ENCODE peak calls at places on chromosomes 16 and 17, in eight cellular contexts. R is AG04450, M is endothelial cell, A is BE2C, S is GM13976, P is fibroblast of the aortic adventitia, L is AG04449, B is sigmoid colon. W is an unnamed sample.

GRCh38 chr17:37212184-37212583 is 163.6 kb upstream of the C17orf78 start:
- DNase-seq in R (no peak), M (no peak), A (no peak), S (no peak), P (peak), L (no peak), B (no peak), W (no peak)

GRCh38 chr17:13337864-13338371 is 263.8 kb downstream of the HS3ST3A1 start:
- DNase-seq in R (peak), M (peak), A (peak), S (peak), P (peak), L (no peak), B (no peak), W (peak)

GRCh38 chr17:66673668-66674276 is 161.1 kb upstream of the CACNG5 start:
- DNase-seq in R (peak), M (peak), A (peak), S (no peak), P (peak), L (peak), B (peak), W (no peak)

GRCh38 chr17:59154335-59154720 is 658 bp downstream of the SKA2 start:
- DNase-seq in R (no peak), M (peak), A (peak), S (peak), P (no peak), L (no peak), B (peak), W (no peak)

GRCh38 chr17:72657467-72658317 is 434.8 kb downstream of the SLC39A11 start:
- DNase-seq in R (no peak), M (no peak), A (no peak), S (no peak), P (no peak), L (no peak), B (no peak), W (no peak)

GRCh38 chr16:64585367-64585766 is 536.5 kb downstream of the CDH11 start:
- DNase-seq in R (no peak), M (no peak), A (no peak), S (no peak), P (no peak), L (no peak), B (no peak), W (no peak)

GRCh38 chr17:41959336-41960095 is 7.1 kb upstream of the CNP start:
- DNase-seq in R (peak), M (peak), A (peak), S (peak), P (peak), L (no peak), B (no peak), W (no peak)

GRCh38 chr17:41434313-41434895 is 6.4 kb downstream of the KRT38 start:
- DNase-seq in R (no peak), M (no peak), A (no peak), S (no peak), P (no peak), L (no peak), B (no peak), W (no peak)

GRCh38 chr16:82111944-82112343 is 58.1 kb downstream of the MPHOSPH6 start:
- DNase-seq in R (no peak), M (no peak), A (no peak), S (no peak), P (no peak), L (no peak), B (no peak), W (no peak)

GRCh38 chr17:63070031-63070430 is 104.0 kb downstream of the TANC2 start:
- DNase-seq in R (no peak), M (no peak), A (no peak), S (no peak), P (no peak), L (no peak), B (no peak), W (no peak)

GRCh38 chr17:72539981-72540897 is 419.4 kb downstream of the SOX9 start:
- DNase-seq in R (no peak), M (peak), A (peak), S (peak), P (peak), L (no peak), B (peak), W (peak)

GRCh38 chr17:11094377-11094776 is 146.6 kb upstream of the SHISA6 start:
- DNase-seq in R (no peak), M (no peak), A (no peak), S (no peak), P (no peak), L (no peak), B (no peak), W (no peak)

GRCh38 chr17:7261377-7262191 is 694 bp downstream of the CLDN7 start:
- DNase-seq in R (no peak), M (peak), A (no peak), S (peak), P (no peak), L (no peak), B (no peak), W (peak)

GRCh38 chr16:85428899-85429775 is 184.0 kb upstream of the GSE1 start:
- DNase-seq in R (no peak), M (peak), A (peak), S (no peak), P (no peak), L (no peak), B (peak), W (no peak)

GRCh38 chr17:13031718-13032350 is 14.0 kb upstream of the ELAC2 start:
- DNase-seq in R (peak), M (peak), A (peak), S (peak), P (peak), L (no peak), B (peak), W (peak)

GRCh38 chr17:36869441-36869840 is 67.8 kb upstream of the LHX1 start:
- DNase-seq in R (no peak), M (no peak), A (no peak), S (no peak), P (no peak), L (no peak), B (no peak), W (no peak)

GRCh38 chr17:33854596-33854995 is 400.5 kb upstream of the CCL2 start:
- DNase-seq in R (no peak), M (no peak), A (no peak), S (no peak), P (no peak), L (no peak), B (no peak), W (no peak)

GRCh38 chr17:57108656-57109392 is 23.8 kb downstream of the AKAP1 start:
- DNase-seq in R (no peak), M (no peak), A (no peak), S (no peak), P (no peak), L (no peak), B (no peak), W (no peak)

GRCh38 chr16:68396481-68396880 is 51.8 kb downstream of the SMPD3 start:
- DNase-seq in R (peak), M (peak), A (peak), S (no peak), P (peak), L (peak), B (no peak), W (no peak)

GRCh38 chr16:19876501-19877059 is 8.1 kb downstream of the GPRC5B start:
- DNase-seq in R (no peak), M (no peak), A (no peak), S (no peak), P (no peak), L (no peak), B (no peak), W (no peak)

GRCh38 chr16:54602666-54603065 is 316.1 kb upstream of the IRX3 start:
- DNase-seq in R (no peak), M (no peak), A (no peak), S (no peak), P (no peak), L (no peak), B (no peak), W (no peak)

GRCh38 chr16:51328708-51329107 is 177.6 kb upstream of the SALL1 start:
- DNase-seq in R (no peak), M (no peak), A (no peak), S (no peak), P (no peak), L (no peak), B (no peak), W (no peak)

GRCh38 chr17:40443988-40444899 is 994 bp downstream of the IGFBP4 start:
- DNase-seq in R (no peak), M (no peak), A (peak), S (no peak), P (peak), L (no peak), B (no peak), W (no peak)

GRCh38 chr17:38921756-38922411 is 3.5 kb upstream of the LASP1NB start:
- DNase-seq in R (no peak), M (no peak), A (no peak), S (no peak), P (no peak), L (no peak), B (peak), W (no peak)

GRCh38 chr16:1550696-1551095 is 17.2 kb downstream of the TMEM204 start:
- DNase-seq in R (no peak), M (no peak), A (no peak), S (no peak), P (no peak), L (no peak), B (no peak), W (no peak)

DNA sequence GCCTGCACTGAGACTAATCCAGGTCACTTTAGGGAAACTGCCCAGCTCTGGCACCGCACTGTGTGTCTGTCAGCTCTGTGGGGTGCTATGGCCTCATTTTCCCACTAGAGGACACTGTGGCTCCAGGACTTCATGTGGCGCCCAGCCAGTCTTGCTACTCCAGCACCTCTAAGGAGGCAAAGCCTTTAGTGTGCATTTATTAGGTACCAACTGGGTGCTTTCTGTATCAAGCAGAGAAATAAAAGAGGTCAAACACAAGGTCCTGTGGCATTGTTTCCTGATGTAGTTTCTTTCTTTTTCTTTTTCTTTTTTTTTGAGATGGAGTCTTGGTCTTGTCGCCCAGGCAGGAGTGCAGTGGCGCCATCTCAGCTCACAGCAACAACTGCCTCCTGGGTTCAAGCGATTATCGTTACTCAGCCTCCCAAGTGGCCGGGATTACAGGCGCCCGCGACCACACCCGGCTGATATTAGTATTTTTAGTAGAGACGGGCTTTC is 12.5 kb upstream of the RHBDL3 start:
- DNase-seq in R (no peak), M (peak), A (peak), S (peak), P (peak), L (no peak), B (peak), W (peak)
- TF ChIP-seq CTCF in R (peak), M (peak), A (peak), S (peak), P (peak), L (peak), B (peak), W (peak)

GRCh38 chr17:44200478-44201155 is 933 bp upstream of the ATXN7L3 start:
- DNase-seq in R (no peak), M (no peak), A (no peak), S (no peak), P (no peak), L (no peak), B (no peak), W (no peak)

GRCh38 chr17:44198721-44199552 is 747 bp downstream of the ATXN7L3 start:
- DNase-seq in R (no peak), M (peak), A (peak), S (peak), P (no peak), L (no peak), B (peak), W (peak)

GRCh38 chr17:44199553-44200477 is at the start of gene ATXN7L3:
- DNase-seq in R (peak), M (peak), A (peak), S (peak), P (peak), L (peak), B (peak), W (peak)

GRCh38 chr17:44197107-44197506 is 2.6 kb downstream of the ATXN7L3 start:
- DNase-seq in R (no peak), M (no peak), A (no peak), S (no peak), P (no peak), L (no peak), B (no peak), W (no peak)

DNA sequence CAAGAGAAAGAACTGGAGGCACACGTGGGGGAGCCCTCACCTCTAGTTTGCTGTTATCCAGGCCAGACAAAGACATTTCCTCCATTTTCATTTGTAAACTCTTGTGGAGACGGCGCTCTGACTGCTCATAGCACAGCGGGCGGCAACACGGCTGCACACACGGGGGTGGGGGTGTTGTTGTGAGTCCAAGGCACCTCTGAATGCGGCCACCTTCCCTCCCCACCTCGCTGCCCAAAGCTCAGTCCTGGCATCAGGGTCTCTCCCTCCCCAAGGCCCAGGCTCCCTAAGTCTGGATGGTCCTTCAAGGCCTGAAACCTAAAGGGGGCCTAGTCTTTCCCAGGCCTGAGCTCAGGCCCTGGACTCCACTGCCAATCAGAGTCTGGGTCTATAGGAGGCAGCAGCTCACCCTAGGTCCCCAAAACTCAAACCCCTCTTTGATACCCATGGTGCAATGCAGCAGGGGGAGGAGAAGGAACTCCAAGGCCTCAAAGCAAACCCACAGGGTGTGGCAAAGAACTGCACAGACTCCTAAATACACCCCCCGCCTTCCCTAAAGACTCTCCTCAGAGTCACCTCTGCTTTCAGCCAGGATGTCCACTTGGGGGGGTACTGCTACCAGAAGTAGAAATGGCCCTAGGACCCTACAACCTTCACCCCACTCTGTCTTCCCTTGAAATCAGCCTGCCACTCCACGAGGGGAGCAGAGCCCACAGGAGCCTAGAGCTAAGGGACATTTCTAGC is 1.5 kb downstream of the ATXN7L3 start:
- DNase-seq in R (no peak), M (no peak), A (no peak), S (peak), P (peak), L (no peak), B (no peak), W (peak)
- TF ChIP-seq CTCF in R (peak), M (no peak), A (no peak), S (no peak), P (no peak), L (no peak), B (no peak), W (peak)

GRCh38 chr17:81983011-81983638 is 5.7 kb downstream of the ASPSCR1 start:
- DNase-seq in R (no peak), M (no peak), A (no peak), S (no peak), P (no peak), L (no peak), B (no peak), W (no peak)

GRCh38 chr17:81980122-81980521 is 2.7 kb downstream of the ASPSCR1 start:
- DNase-seq in R (no peak), M (no peak), A (no peak), S (no peak), P (no peak), L (no peak), B (no peak), W (no peak)

GRCh38 chr17:81978901-81979298 is 1.5 kb downstream of the ASPSCR1 start:
- DNase-seq in R (no peak), M (no peak), A (no peak), S (no peak), P (no peak), L (no peak), B (no peak), W (no peak)

GRCh38 chr17:81983639-81984373 is 6.4 kb downstream of the ASPSCR1 start:
- DNase-seq in R (no peak), M (no peak), A (no peak), S (no peak), P (no peak), L (no peak), B (no peak), W (no peak)

DNA sequence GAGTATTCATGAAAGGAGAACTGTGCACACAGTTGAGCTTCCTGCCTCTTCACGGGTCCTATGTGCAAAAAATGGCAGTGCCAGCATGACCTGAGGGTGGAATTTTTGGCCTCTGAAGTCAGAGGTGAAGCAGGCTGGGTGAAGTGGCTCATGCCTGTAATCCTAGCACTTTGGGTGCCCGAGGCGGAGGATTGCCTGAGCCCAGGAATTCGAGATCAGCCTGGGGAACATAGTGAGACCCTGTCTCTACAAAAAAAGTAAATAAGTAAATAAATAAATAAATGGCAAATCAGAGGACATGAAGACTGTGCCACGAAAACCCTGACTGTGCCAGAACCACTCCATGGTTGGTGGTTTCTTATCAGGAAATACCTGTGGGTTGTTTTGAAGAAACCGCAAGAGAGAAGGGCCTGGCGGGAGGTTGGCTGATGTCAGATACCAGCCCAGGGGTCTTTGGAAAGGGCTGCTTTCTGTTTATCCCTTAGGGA is 3.4 kb downstream of the ASPSCR1 start:
- DNase-seq in R (no peak), M (no peak), A (no peak), S (no peak), P (no peak), L (no peak), B (no peak), W (no peak)
- TF ChIP-seq CTCF in R (no peak), M (no peak), A (no peak), S (no peak), P (no peak), L (no peak), B (no peak), W (no peak)

GRCh38 chr17:61392679-61393078 is 7.0 kb upstream of the TBX2 start:
- DNase-seq in R (no peak), M (no peak), A (no peak), S (no peak), P (no peak), L (no peak), B (no peak), W (no peak)

GRCh38 chr17:61391595-61392291 is 7.9 kb upstream of the TBX2 start:
- DNase-seq in R (no peak), M (no peak), A (no peak), S (no peak), P (no peak), L (no peak), B (no peak), W (no peak)

GRCh38 chr17:61394630-61395408 is 4.8 kb upstream of the TBX2 start:
- DNase-seq in R (no peak), M (no peak), A (peak), S (no peak), P (no peak), L (no peak), B (no peak), W (no peak)

GRCh38 chr17:61393904-61394629 is 5.6 kb upstream of the TBX2 start:
- DNase-seq in R (no peak), M (no peak), A (peak), S (no peak), P (no peak), L (no peak), B (no peak), W (no peak)

GRCh38 chr17:61393550-61393903 is 6.1 kb upstream of the TBX2 start:
- DNase-seq in R (no peak), M (no peak), A (peak), S (no peak), P (no peak), L (no peak), B (no peak), W (no peak)
- TF ChIP-seq CTCF in R (peak), M (no peak), A (peak), S (no peak), P (peak), L (peak), B (no peak), W (peak)

DNA sequence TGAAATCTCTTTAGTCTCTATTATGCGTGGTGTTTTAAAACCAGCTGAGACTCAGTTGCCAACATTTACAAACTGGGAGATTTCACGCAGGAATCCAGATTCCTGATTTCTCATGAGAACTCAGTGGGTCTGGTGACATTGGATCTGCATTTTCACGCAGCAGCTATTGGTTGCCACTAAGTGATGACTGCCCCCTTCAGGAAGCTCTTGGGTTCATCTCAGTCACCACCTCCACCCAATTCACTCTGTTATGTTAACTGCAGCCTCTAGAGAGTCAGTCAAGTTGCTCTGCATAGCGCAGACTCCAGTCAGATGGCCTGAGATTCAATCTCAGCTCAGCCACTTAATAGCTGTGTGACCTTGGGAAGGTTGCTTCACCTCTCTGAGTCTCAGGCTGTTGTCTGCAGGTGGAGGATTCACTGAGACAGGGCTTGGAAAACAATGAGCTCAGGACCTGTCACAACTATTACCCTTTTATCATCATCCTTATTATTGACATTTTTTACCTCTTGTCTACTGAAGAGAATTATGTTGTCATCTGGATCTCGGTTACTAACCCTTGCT is 6.4 kb downstream of the SHISA9 start:
- DNase-seq in R (no peak), M (no peak), A (no peak), S (no peak), P (no peak), L (no peak), B (no peak), W (peak)
- TF ChIP-seq CTCF in R (no peak), M (no peak), A (peak), S (no peak), P (no peak), L (no peak), B (no peak), W (peak)

GRCh38 chr17:5522476-5522875 is 36.1 kb downstream of the MIS12 start:
- DNase-seq in R (no peak), M (no peak), A (no peak), S (no peak), P (no peak), L (no peak), B (no peak), W (no peak)
- TF ChIP-seq CTCF in R (no peak), M (no peak), A (no peak), S (no peak), P (no peak), L (no peak), B (no peak), W (no peak)

DNA sequence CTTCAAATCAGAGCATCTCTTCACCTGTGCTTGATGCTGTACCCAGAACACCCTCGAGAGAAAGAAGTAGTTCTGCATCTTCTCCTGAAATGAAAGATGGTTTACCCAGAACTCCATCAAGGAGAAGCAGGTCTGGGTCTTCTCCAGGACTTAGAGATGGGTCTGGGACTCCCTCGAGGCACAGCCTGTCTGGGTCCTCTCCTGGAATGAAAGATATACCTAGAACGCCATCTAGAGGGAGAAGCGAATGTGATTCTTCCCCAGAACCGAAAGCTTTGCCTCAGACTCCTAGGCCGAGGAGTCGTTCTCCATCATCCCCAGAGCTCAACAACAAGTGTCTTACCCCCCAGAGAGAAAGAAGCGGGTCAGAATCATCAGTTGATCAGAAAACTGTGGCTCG is 12.3 kb downstream of the SRRM2 start:
- DNase-seq in R (no peak), M (no peak), A (no peak), S (no peak), P (no peak), L (no peak), B (no peak), W (no peak)
- TF ChIP-seq CTCF in R (no peak), M (no peak), A (no peak), S (no peak), P (no peak), L (no peak), B (no peak), W (no peak)

W was measured in GM13977.